ENCODE peak calls at places on chromosomes 7 and 10, in six cellular contexts. G is heart right ventricle, Z is fibroblast of villous mesenchyme, B is left lung, J is transverse colon, M is GM23338. D is an unnamed sample.

GRCh38 chr10:101060951-101061813 is 607 bp upstream of the KAZALD1 start:
- DNase-seq in G (peak; percentile 97), Z (peak; percentile 96), B (peak; percentile 97), J (peak; percentile 96), M (peak; percentile 95), D (peak; percentile 94)

GRCh38 chr10:29895436-29895835 is 163.9 kb downstream of the JCAD start:
- DNase-seq in G (peak; percentile 88), Z (peak; percentile 84), B (peak; percentile 60), J (peak; percentile 14), M (peak; percentile 37), D (peak; percentile 91)

GRCh38 chr7:87152897-87153641 is 816 bp downstream of the DMTF1 start:
- DNase-seq in G (peak; percentile 25), Z (peak; percentile 31), B (peak; percentile 38), J (peak; percentile 33), M (peak; percentile 28), D (peak; percentile 48)

GRCh38 chr7:2399848-2400587 is 3.4 kb upstream of the CHST12 start:
- DNase-seq in G (peak; percentile 91), Z (peak; percentile 95), B (peak; percentile 85), J (peak; percentile 75), M (no peak), D (peak; percentile 94)

GRCh38 chr10:11782793-11783557 is 40.2 kb upstream of the PROSER2 start:
- DNase-seq in G (no peak), Z (peak; percentile 71), B (no peak), J (no peak), M (peak; percentile 86), D (peak; percentile 77)

GRCh38 chr7:47897831-47898230 is 50.4 kb downstream of the PKD1L1 start:
- DNase-seq in G (no peak), Z (no peak), B (no peak), J (no peak), M (no peak), D (no peak)

GRCh38 chr10:60645928-60646433 is 132.3 kb upstream of the CDK1 start:
- DNase-seq in G (no peak), Z (no peak), B (no peak), J (no peak), M (no peak), D (peak; percentile 3)

GRCh38 chr10:99658622-99659030 is 683 bp upstream of the ENTPD7 start:
- DNase-seq in G (peak; percentile 55), Z (peak; percentile 25), B (peak; percentile 66), J (peak; percentile 68), M (peak; percentile 40), D (peak; percentile 51)

GRCh38 chr10:104334965-104335650 is 3.2 kb downstream of the ITPRIP start:
- DNase-seq in G (no peak), Z (no peak), B (peak; percentile 29), J (no peak), M (no peak), D (peak; percentile 33)

GRCh38 chr7:69668339-69668738 is 70.1 kb downstream of the AUTS2 start:
- DNase-seq in G (no peak), Z (no peak), B (no peak), J (no peak), M (no peak), D (no peak)

GRCh38 chr7:120996333-120996982 is 7.9 kb downstream of the CPED1 start:
- DNase-seq in G (peak; percentile 92), Z (peak; percentile 94), B (peak; percentile 80), J (peak; percentile 78), M (no peak), D (peak; percentile 93)

GRCh38 chr7:35695987-35696386 is 1.1 kb upstream of the HERPUD2 start:
- DNase-seq in G (no peak), Z (no peak), B (no peak), J (no peak), M (peak; percentile 6), D (no peak)

GRCh38 chr10:119859422-119860258 is 13.0 kb downstream of the MCMBP start:
- DNase-seq in G (no peak), Z (peak; percentile 69), B (no peak), J (no peak), M (peak; percentile 72), D (peak; percentile 67)

GRCh38 chr7:92788559-92789183 is 47.7 kb downstream of the CDK6 start:
- DNase-seq in G (no peak), Z (no peak), B (no peak), J (no peak), M (peak; percentile 27), D (no peak)

GRCh38 chr10:88004451-88004850 is 141.0 kb downstream of the PTEN start:
- DNase-seq in G (no peak), Z (peak; percentile 39), B (no peak), J (no peak), M (no peak), D (peak; percentile 72)

GRCh38 chr10:14781763-14782162 is 7.1 kb upstream of the FAM107B start:
- DNase-seq in G (no peak), Z (no peak), B (no peak), J (no peak), M (no peak), D (no peak)

GRCh38 chr7:139772115-139772514 is 5.7 kb downstream of the HIPK2 start:
- DNase-seq in G (no peak), Z (no peak), B (no peak), J (no peak), M (no peak), D (no peak)

GRCh38 chr10:102267748-102268147 is 22.4 kb downstream of the GBF1 start:
- DNase-seq in G (no peak), Z (peak; percentile 45), B (no peak), J (no peak), M (no peak), D (peak; percentile 85)

GRCh38 chr10:71423936-71424335 is 27.2 kb downstream of the CDH23 start:
- DNase-seq in G (no peak), Z (no peak), B (no peak), J (no peak), M (no peak), D (no peak)

GRCh38 chr7:129855935-129856717 is 96.6 kb downstream of the UBE2H start:
- DNase-seq in G (no peak), Z (no peak), B (no peak), J (no peak), M (no peak), D (no peak)

GRCh38 chr10:18310761-18311160 is 170.5 kb downstream of the CACNB2 start:
- DNase-seq in G (no peak), Z (no peak), B (no peak), J (no peak), M (no peak), D (no peak)

GRCh38 chr10:18313626-18314025 is 173.4 kb downstream of the CACNB2 start:
- DNase-seq in G (no peak), Z (no peak), B (no peak), J (no peak), M (no peak), D (no peak)

GRCh38 chr10:18313146-18313542 is 172.9 kb downstream of the CACNB2 start:
- DNase-seq in G (no peak), Z (no peak), B (no peak), J (no peak), M (no peak), D (no peak)

GRCh38 chr10:18308600-18308999 is 168.4 kb downstream of the CACNB2 start:
- DNase-seq in G (peak; percentile 58), Z (no peak), B (no peak), J (no peak), M (no peak), D (peak; percentile 19)

DNA sequence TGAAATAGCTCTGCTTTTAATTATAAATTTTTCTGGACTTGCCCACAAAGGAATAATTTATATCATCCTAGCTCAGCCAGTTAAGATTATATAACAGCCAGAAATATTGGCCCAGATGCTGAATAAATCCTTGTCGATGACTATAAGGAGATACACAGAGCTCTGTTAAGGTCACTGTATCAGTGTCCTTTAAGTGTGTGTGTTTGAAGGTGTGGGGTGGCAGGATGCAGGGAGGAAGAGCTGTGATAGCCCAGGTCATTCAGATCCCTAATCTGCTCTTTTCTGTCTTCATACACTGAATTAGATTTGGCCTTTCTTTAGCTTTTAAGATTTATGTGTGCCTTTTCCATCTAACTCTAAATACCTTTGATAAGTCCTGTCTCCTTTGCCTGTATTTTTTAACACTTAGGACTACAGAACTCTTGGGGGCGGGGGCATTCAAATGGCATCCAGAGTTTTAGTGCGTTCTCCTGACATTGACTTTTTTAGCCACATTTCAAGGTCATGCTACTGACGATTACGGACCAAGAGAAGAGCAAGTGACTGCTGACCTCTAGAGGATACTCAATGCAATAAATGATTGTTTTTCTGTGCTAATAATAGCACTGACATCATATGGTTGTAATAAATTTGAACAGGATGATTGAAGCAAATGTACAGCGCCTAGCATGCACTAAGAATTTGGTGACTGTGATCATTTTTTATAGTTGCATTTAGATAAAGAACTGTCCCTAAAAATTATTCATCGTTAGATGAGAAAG is 172.3 kb downstream of the CACNB2 start:
- DNase-seq in G (peak; percentile 29), Z (peak; percentile 32), B (no peak), J (no peak), M (peak; percentile 71), D (peak; percentile 67)
- TF ChIP-seq CTCF in G (no peak), Z (peak; percentile 26), B (no peak), J (peak; percentile 8), M (peak; percentile 65), D (peak; percentile 16)

DNA sequence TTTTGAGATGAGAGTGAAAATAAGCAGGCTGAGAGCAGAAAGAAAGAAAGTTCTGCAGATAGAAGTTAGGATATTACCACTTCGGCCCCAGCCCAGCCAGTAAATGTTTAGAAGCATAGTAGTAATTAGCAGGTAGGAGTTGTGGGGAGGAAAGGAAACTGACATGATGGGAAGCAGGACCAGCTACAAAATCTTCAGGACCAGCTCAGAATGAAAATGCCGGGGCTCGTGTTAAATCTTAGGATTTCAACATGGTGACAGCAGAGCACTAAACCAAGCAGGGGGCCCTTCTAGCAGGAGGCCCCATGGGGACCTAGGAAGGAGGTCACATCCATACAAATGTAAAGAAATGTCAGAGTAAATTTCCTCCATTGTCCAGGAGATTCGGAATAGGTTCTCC is 28.7 kb downstream of the PRSS2 start:
- DNase-seq in G (no peak), Z (no peak), B (no peak), J (no peak), M (no peak), D (no peak)
- H3K4me3 ChIP-seq in G (no peak overlapping the region), Z (no peak overlapping the region), B (peak overlapping the region; percentile 29), J (no peak overlapping the region), M (no peak overlapping the region), D (no peak overlapping the region)

GRCh38 chr7:16951483-16952080 is 69.8 kb upstream of the AGR3 start:
- DNase-seq in G (no peak), Z (peak; percentile 25), B (no peak), J (no peak), M (no peak), D (no peak)
- TF ChIP-seq CTCF in G (no peak), Z (no peak), B (no peak), J (no peak), M (no peak), D (no peak)

DNA sequence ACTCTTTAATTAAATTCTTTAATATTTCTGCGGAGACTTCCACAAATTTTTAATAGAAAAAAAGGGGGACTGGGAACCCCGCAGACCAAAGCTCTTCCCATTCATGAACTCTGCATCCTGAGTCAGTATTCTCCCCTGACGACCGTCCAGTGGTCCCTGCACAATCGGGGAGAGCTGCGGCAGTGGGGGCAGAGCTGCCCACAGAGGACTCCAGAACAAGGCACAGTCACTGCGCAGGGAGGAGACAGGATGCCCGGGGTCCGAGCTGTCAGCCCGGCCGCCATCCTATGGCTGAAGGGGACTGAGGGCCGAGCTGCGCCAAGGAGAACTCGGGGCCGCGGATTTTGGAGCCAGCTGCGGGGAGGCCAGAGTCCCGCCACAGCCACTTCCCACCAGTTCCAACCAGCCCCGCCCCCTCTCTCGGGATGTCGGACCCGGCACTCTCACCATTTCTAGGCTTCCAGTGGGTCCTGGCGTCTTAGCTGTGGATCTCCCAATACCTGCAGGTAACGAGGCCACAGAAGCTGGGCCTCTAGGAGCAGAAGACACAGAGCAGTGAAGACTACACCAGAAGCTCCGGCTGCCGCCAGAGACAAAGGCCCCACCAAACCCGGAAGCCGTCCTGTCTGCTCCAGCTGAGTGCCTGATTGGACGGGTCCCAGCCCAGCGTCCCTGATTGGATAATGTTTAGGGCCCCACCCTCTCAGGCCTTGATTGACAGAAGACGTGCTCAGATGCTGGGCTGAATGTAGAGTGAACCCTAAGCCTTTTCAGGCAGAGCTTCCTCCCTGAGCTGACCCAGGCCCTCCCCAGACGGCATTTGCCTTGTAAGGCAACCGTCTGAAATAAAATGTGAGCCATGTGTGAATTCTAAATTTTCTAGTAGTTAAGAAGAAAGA is at the start of gene ERV3-1:
- DNase-seq in G (peak; percentile 98), Z (peak; percentile 95), B (peak; percentile 96), J (peak; percentile 95), M (peak; percentile 98), D (peak; percentile 95)
- H3K4me3 ChIP-seq in G (peak within 1 kb of the TSS; percentile 85), Z (peak within 1 kb of the TSS; percentile 88), B (peak within 1 kb of the TSS; percentile 70), J (peak within 1 kb of the TSS; percentile 77), M (peak within 1 kb of the TSS; percentile 84), D (peak within 1 kb of the TSS; percentile 88)

D was measured in cardiac fibroblast.